ENCODE peak calls at places on chromosome 19, in eight cellular contexts. W is left ventricle myocardium inferior, S is HAP-1, F is breast epithelium, J is NCI-H1105, I is amygdala, G is EL, D is retinal pigment epithelial cell. U is an unnamed sample.

GRCh38 chr19:27892500-27892899 is 1320.5 kb downstream of the UQCRFS1 start:
- DNase-seq in W (no peak), S (no peak), F (no peak), J (no peak), I (no peak), G (no peak), D (no peak), U (no peak)

GRCh38 chr19:27718262-27718661 is 1494.7 kb downstream of the UQCRFS1 start:
- DNase-seq in W (no peak), S (no peak), F (no peak), J (no peak), I (no peak), G (no peak), D (no peak), U (no peak)

GRCh38 chr19:39405261-39405912 is 1.3 kb upstream of the ZFP36 start:
- DNase-seq in W (no peak), S (no peak), F (no peak), J (no peak), I (no peak), G (no peak), D (no peak), U (no peak)

GRCh38 chr19:2945575-2946184 is 909 bp upstream of the ZNF77 start:
- DNase-seq in W (no peak), S (no peak), F (no peak), J (no peak), I (no peak), G (no peak), D (no peak), U (no peak)

GRCh38 chr19:3783660-3784584 is 2.3 kb downstream of the MATK start:
- DNase-seq in W (no peak), S (no peak), F (no peak), J (no peak), I (no peak), G (no peak), D (no peak), U (no peak)

GRCh38 chr19:35030257-35031071 is at the start of gene SCN1B:
- DNase-seq in W (peak), S (peak), F (no peak), J (peak), I (no peak), G (peak), D (no peak), U (peak)

GRCh38 chr19:55675661-55676354 is 782 bp downstream of the EPN1 start:
- DNase-seq in W (no peak), S (no peak), F (no peak), J (no peak), I (no peak), G (no peak), D (no peak), U (no peak)

GRCh38 chr19:49672131-49672919 is 4.7 kb upstream of the PRMT1 start:
- DNase-seq in W (peak), S (peak), F (no peak), J (peak), I (no peak), G (peak), D (no peak), U (no peak)

GRCh38 chr19:49997709-49998108 is 27.5 kb downstream of the VRK3 start:
- DNase-seq in W (no peak), S (peak), F (no peak), J (no peak), I (no peak), G (peak), D (no peak), U (no peak)

GRCh38 chr19:47019431-47020041 is at the start of gene NPAS1:
- DNase-seq in W (no peak), S (no peak), F (no peak), J (no peak), I (no peak), G (no peak), D (no peak), U (no peak)

GRCh38 chr19:55563261-55563690 is 17.4 kb downstream of the ZNF579 start:
- DNase-seq in W (peak), S (no peak), F (no peak), J (no peak), I (no peak), G (no peak), D (peak), U (no peak)

GRCh38 chr19:9801976-9802375 is 16.9 kb downstream of the FBXL12 start:
- DNase-seq in W (no peak), S (no peak), F (no peak), J (no peak), I (no peak), G (no peak), D (no peak), U (no peak)

GRCh38 chr19:13917888-13918406 is 11.9 kb downstream of the CC2D1A start:
- DNase-seq in W (peak), S (no peak), F (peak), J (no peak), I (no peak), G (no peak), D (no peak), U (no peak)

GRCh38 chr19:54062643-54063042 is 1.1 kb downstream of the VSTM1 start:
- DNase-seq in W (peak), S (no peak), F (no peak), J (no peak), I (no peak), G (no peak), D (no peak), U (no peak)

GRCh38 chr19:46000497-46001246 is 5.4 kb downstream of the CCDC61 start:
- DNase-seq in W (peak), S (no peak), F (peak), J (peak), I (peak), G (no peak), D (no peak), U (peak)

GRCh38 chr19:56877069-56877715 is 36.7 kb upstream of the PEG3 start:
- DNase-seq in W (no peak), S (no peak), F (no peak), J (no peak), I (no peak), G (no peak), D (no peak), U (no peak)

GRCh38 chr19:16514383-16515019 is 18.3 kb downstream of the C19orf44 start:
- DNase-seq in W (no peak), S (no peak), F (no peak), J (no peak), I (no peak), G (no peak), D (no peak), U (no peak)

GRCh38 chr19:35718345-35719041 is 690 bp downstream of the KMT2B start:
- DNase-seq in W (peak), S (no peak), F (no peak), J (peak), I (no peak), G (peak), D (no peak), U (peak)

GRCh38 chr19:12194827-12195500 is 32.1 kb downstream of the ZNF136 start:
- DNase-seq in W (peak), S (no peak), F (peak), J (no peak), I (peak), G (no peak), D (peak), U (peak)

GRCh38 chr19:34596115-34596514 is 80.8 kb downstream of the SCGB2B2 start:
- DNase-seq in W (no peak), S (no peak), F (no peak), J (no peak), I (no peak), G (no peak), D (no peak), U (no peak)

GRCh38 chr19:48658483-48658882 is 12.5 kb upstream of the CA11 start:
- DNase-seq in W (no peak), S (no peak), F (no peak), J (no peak), I (no peak), G (no peak), D (no peak), U (no peak)

GRCh38 chr19:5086725-5087439 is 118.0 kb downstream of the KDM4B start:
- DNase-seq in W (no peak), S (no peak), F (no peak), J (peak), I (no peak), G (no peak), D (no peak), U (no peak)

GRCh38 chr19:14519860-14520407 is 1.7 kb upstream of the DNAJB1 start:
- DNase-seq in W (no peak), S (no peak), F (no peak), J (no peak), I (no peak), G (peak), D (peak), U (no peak)

GRCh38 chr19:2736550-2737190 is 3.1 kb downstream of the SLC39A3 start:
- DNase-seq in W (no peak), S (no peak), F (no peak), J (no peak), I (no peak), G (no peak), D (no peak), U (no peak)

GRCh38 chr19:7927605-7928333 is 1.8 kb upstream of the CTXN1 start:
- DNase-seq in W (no peak), S (no peak), F (peak), J (no peak), I (no peak), G (no peak), D (no peak), U (no peak)

GRCh38 chr19:4760285-4760650 is 31.3 kb upstream of the FEM1A start:
- DNase-seq in W (no peak), S (no peak), F (no peak), J (no peak), I (no peak), G (no peak), D (no peak), U (no peak)

GRCh38 chr19:28519950-28520861 is 692.7 kb downstream of the UQCRFS1 start:
- DNase-seq in W (no peak), S (no peak), F (no peak), J (peak), I (no peak), G (no peak), D (peak), U (no peak)

GRCh38 chr19:33310606-33311325 is 8.4 kb upstream of the CEBPA start:
- DNase-seq in W (no peak), S (no peak), F (no peak), J (no peak), I (no peak), G (no peak), D (no peak), U (no peak)

U was measured in neuronal stem cell.